ENCODE peak calls at places on chromosomes 13 and 19, in four cellular contexts. One of them, this sample, is unnamed.

GRCh38 chr13:68128297-68128915 is 898.3 kb upstream of the PCDH9 start:
- DNase-seq in iPS DF 6.9: no peak
- DNase-seq in cardiac muscle cell: no peak
- DNase-seq in astrocyte of the spinal cord: no peak
- DNase-seq in this sample: no peak

GRCh38 chr13:113109151-113110047 is 3.8 kb downstream of the F7 start:
- DNase-seq in astrocyte of the spinal cord: no peak
- DNase-seq in iPS DF 6.9: no peak
- DNase-seq in cardiac muscle cell: no peak
- DNase-seq in this sample: no peak

GRCh38 chr19:19381007-19381926 is 24.2 kb upstream of the GATAD2A start:
- DNase-seq in iPS DF 6.9: no peak
- DNase-seq in astrocyte of the spinal cord: no peak
- DNase-seq in cardiac muscle cell: no peak
- DNase-seq in this sample: no peak

GRCh38 chr19:3458595-3459284 is 21.6 kb downstream of the SMIM24 start:
- DNase-seq in cardiac muscle cell: peak
- DNase-seq in astrocyte of the spinal cord: peak
- DNase-seq in iPS DF 6.9: no peak
- DNase-seq in this sample: peak

GRCh38 chr19:32296694-32297093 is 48.7 kb upstream of the ZNF507 start:
- DNase-seq in iPS DF 6.9: no peak
- DNase-seq in cardiac muscle cell: no peak
- DNase-seq in astrocyte of the spinal cord: no peak
- DNase-seq in this sample: peak

GRCh38 chr13:114248011-114248410 is 13.3 kb downstream of the CDC16 start:
- DNase-seq in astrocyte of the spinal cord: peak
- DNase-seq in cardiac muscle cell: no peak
- DNase-seq in iPS DF 6.9: no peak
- DNase-seq in this sample: peak

GRCh38 chr19:10952809-10953208 is 8.0 kb upstream of the SMARCA4 start:
- DNase-seq in cardiac muscle cell: no peak
- DNase-seq in astrocyte of the spinal cord: no peak
- DNase-seq in iPS DF 6.9: no peak
- DNase-seq in this sample: no peak

GRCh38 chr13:34156841-34157365 is 339.0 kb downstream of the RFC3 start:
- DNase-seq in astrocyte of the spinal cord: peak
- DNase-seq in iPS DF 6.9: no peak
- DNase-seq in cardiac muscle cell: no peak
- DNase-seq in this sample: peak

GRCh38 chr13:101545521-101545920 is 93.0 kb downstream of the ITGBL1 start:
- DNase-seq in astrocyte of the spinal cord: peak
- DNase-seq in cardiac muscle cell: no peak
- DNase-seq in iPS DF 6.9: no peak
- DNase-seq in this sample: peak

GRCh38 chr19:51479531-51480331 is 1.4 kb downstream of the CEACAM18 start:
- DNase-seq in iPS DF 6.9: no peak
- DNase-seq in astrocyte of the spinal cord: no peak
- DNase-seq in cardiac muscle cell: no peak
- DNase-seq in this sample: no peak

GRCh38 chr19:13104848-13105646 is 2.4 kb upstream of the LYL1 start:
- DNase-seq in cardiac muscle cell: no peak
- DNase-seq in iPS DF 6.9: no peak
- DNase-seq in astrocyte of the spinal cord: no peak
- DNase-seq in this sample: no peak

GRCh38 chr13:51731759-51732158 is 72.2 kb downstream of the DHRS12 start:
- DNase-seq in astrocyte of the spinal cord: peak
- DNase-seq in cardiac muscle cell: no peak
- DNase-seq in iPS DF 6.9: no peak
- DNase-seq in this sample: peak

DNA sequence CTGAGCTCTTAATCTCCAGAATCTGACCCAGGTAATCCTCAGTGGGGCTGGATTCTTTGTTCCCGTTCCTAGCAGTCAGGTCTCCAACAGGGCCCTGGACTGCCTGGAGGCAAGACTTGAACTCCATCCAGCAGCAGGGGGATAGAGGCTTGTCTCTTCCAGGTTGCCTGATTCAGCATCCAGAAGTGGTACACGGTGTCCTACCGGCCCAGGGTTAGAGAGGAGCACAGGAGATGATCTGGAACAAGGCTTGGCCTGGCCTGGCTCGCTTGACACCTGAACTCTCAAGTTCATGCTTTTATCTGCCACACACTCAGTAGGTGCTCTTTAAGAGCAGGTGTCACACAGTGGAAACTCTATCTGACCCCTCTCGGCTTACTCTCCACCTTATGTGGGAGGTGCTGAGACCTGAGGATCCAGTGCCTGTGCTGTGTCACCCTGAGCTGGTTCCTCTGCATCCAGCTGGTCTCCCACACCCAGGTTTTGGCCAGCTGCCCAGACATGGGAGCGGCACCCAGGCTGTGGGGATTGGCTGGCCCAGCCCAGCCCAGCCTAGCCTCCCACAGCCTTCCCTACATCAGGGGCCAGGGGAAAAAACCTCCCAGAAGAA is at the start of gene CYP4F3:
- DNase-seq in iPS DF 6.9: no peak
- DNase-seq in astrocyte of the spinal cord: no peak
- DNase-seq in cardiac muscle cell: no peak
- DNase-seq in this sample: no peak
- H3K4me3 ChIP-seq in iPS DF 6.9: no peak
- H3K4me3 ChIP-seq in astrocyte of the spinal cord: no peak
- H3K4me3 ChIP-seq in cardiac muscle cell: no peak
- H3K4me3 ChIP-seq in this sample: no peak

DNA sequence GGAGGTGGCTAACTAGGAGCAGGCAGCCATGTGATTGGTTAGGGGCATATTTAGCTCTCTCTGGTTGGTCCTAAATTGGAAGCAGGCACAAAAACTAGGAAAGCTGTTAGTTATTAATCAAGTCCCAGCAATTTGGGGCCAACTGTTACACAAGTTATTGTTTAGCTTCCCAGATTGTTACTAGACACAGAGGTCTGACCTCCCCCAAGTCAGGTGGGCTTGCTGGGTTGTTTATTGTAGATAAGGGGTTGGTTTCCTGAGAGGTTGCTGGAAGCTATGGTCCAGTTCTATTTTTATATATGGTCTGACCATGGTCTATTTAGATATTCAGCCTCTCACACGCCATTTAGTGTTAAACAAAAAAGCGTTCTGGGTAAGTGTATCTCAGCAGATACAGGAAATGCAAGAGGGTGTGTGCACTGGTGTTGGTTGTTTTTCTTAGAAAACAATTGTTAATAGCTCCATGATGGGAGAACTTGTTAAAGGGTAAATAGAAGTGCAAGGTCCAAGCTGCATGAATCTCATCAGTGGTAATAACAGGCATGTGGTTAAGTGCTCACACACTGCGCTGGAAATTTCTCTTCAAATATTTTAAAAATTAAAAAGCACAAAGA is 150.0 kb downstream of the RAP2A start:
- DNase-seq in cardiac muscle cell: no peak
- DNase-seq in astrocyte of the spinal cord: no peak
- DNase-seq in iPS DF 6.9: no peak
- DNase-seq in this sample: no peak
- H3K4me3 ChIP-seq in cardiac muscle cell: no peak
- H3K4me3 ChIP-seq in astrocyte of the spinal cord: no peak
- H3K4me3 ChIP-seq in iPS DF 6.9: no peak
- H3K4me3 ChIP-seq in this sample: no peak

GRCh38 chr13:89315287-89315686 is 1644.1 kb downstream of the SLITRK5 start:
- DNase-seq in cardiac muscle cell: no peak
- DNase-seq in iPS DF 6.9: no peak
- DNase-seq in astrocyte of the spinal cord: peak
- DNase-seq in this sample: peak
- H3K4me3 ChIP-seq in cardiac muscle cell: no peak
- H3K4me3 ChIP-seq in iPS DF 6.9: no peak
- H3K4me3 ChIP-seq in astrocyte of the spinal cord: no peak
- H3K4me3 ChIP-seq in this sample: no peak

GRCh38 chr19:7877249-7877836 is 3.2 kb upstream of the PRR36 start:
- DNase-seq in cardiac muscle cell: no peak
- DNase-seq in astrocyte of the spinal cord: no peak
- DNase-seq in iPS DF 6.9: no peak
- DNase-seq in this sample: no peak

GRCh38 chr19:7873304-7874079 is 698 bp downstream of the PRR36 start:
- DNase-seq in cardiac muscle cell: peak
- DNase-seq in iPS DF 6.9: no peak
- DNase-seq in astrocyte of the spinal cord: no peak
- DNase-seq in this sample: no peak

GRCh38 chr19:7874080-7874856 is at the start of gene PRR36:
- DNase-seq in iPS DF 6.9: no peak
- DNase-seq in astrocyte of the spinal cord: no peak
- DNase-seq in cardiac muscle cell: peak
- DNase-seq in this sample: peak

GRCh38 chr19:7872306-7873204 is 1.6 kb downstream of the PRR36 start:
- DNase-seq in iPS DF 6.9: no peak
- DNase-seq in astrocyte of the spinal cord: no peak
- DNase-seq in cardiac muscle cell: no peak
- DNase-seq in this sample: no peak

DNA sequence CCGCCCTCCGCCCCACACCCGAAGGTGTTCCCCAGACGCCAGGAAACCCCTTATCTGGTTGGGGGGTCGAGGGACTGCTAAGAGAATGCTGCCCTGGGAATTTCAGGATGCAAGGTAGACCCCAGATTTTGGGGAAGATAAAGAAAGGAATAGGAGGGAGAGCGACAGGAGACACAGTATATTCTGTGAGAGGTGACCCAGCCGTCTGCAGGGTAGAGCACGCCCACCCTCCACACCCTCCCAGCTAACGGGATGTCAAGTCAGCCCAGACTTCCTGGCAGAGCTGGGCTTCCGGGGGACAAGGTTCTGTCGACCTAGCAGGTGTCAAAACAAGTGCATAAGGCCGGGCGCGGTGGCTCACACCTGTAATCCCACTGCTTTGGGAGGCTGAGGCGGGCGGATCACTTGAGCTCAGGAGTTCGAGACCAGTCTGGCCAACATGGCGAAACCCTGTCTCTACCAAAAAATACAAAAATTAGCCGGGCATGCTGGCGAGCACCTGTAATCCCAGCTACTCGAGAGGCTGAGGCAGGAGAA is 735 bp upstream of the PRR36 start:
- DNase-seq in cardiac muscle cell: no peak
- DNase-seq in astrocyte of the spinal cord: no peak
- DNase-seq in iPS DF 6.9: no peak
- DNase-seq in this sample: no peak
- H3K4me3 ChIP-seq in cardiac muscle cell: peak
- H3K4me3 ChIP-seq in astrocyte of the spinal cord: no peak
- H3K4me3 ChIP-seq in iPS DF 6.9: peak
- H3K4me3 ChIP-seq in this sample: no peak

This sample was measured in choroid plexus epithelial cell.